ENCODE peak calls at places on chromosomes 2 and 18, in six cellular contexts. X is PC-9, J is GM23338, Z is IMR-90, P is HepG2, U is fibroblast of lung. L is an unnamed sample. For H4K20me1, the result is how much of the 10 kb centered on the place peaks cover.

GRCh38 chr18:777021-777420 is 35.0 kb downstream of the YES1 start:
- DNase-seq in J (no peak), Z (peak), P (no peak), U (peak), X (no peak), L (no peak)

GRCh38 chr2:60984717-60985116 is 32.8 kb upstream of the PEX13 start:
- DNase-seq in U (no peak), J (no peak), Z (no peak), P (no peak), X (no peak), L (no peak)

GRCh38 chr2:195369217-195369587 is 287.8 kb upstream of the SLC39A10 start:
- DNase-seq in Z (no peak), P (no peak), X (no peak), J (no peak), U (no peak), L (no peak)

GRCh38 chr2:10448208-10448645 is at the start of gene ODC1:
- DNase-seq in U (peak), J (peak), X (peak), Z (peak), P (peak), L (peak)

GRCh38 chr2:205482399-205483065 is 199.8 kb upstream of the NRP2 start:
- DNase-seq in X (no peak), J (peak), P (no peak), Z (peak), U (no peak), L (no peak)

GRCh38 chr2:15533860-15534480 is 27.2 kb downstream of the NBAS start:
- DNase-seq in Z (no peak), J (no peak), U (no peak), X (no peak), P (no peak), L (no peak)

GRCh38 chr2:215624423-215624829 is 188.6 kb upstream of the FN1 start:
- DNase-seq in X (peak), J (peak), Z (peak), P (peak), U (peak), L (peak)

GRCh38 chr2:105380432-105381118 is 18.3 kb downstream of the FHL2 start:
- DNase-seq in U (no peak), X (no peak), Z (peak), P (no peak), J (no peak), L (no peak)

GRCh38 chr2:71336802-71337201 is 5.2 kb downstream of the ZNF638 start:
- DNase-seq in J (no peak), P (no peak), X (no peak), U (peak), Z (peak), L (peak)

GRCh38 chr2:63054812-63055509 is 4.3 kb downstream of the OTX1 start:
- DNase-seq in X (no peak), J (peak), P (no peak), U (no peak), Z (no peak), L (no peak)

GRCh38 chr2:63053889-63054725 is 3.5 kb downstream of the OTX1 start:
- DNase-seq in J (peak), X (no peak), P (no peak), Z (no peak), U (no peak), L (no peak)

GRCh38 chr2:63052411-63053234 is 2.0 kb downstream of the OTX1 start:
- DNase-seq in P (no peak), X (no peak), U (no peak), J (peak), Z (no peak), L (no peak)

GRCh38 chr2:63051795-63052333 is 1.2 kb downstream of the OTX1 start:
- DNase-seq in U (no peak), J (peak), Z (no peak), P (no peak), X (no peak), L (no peak)

DNA sequence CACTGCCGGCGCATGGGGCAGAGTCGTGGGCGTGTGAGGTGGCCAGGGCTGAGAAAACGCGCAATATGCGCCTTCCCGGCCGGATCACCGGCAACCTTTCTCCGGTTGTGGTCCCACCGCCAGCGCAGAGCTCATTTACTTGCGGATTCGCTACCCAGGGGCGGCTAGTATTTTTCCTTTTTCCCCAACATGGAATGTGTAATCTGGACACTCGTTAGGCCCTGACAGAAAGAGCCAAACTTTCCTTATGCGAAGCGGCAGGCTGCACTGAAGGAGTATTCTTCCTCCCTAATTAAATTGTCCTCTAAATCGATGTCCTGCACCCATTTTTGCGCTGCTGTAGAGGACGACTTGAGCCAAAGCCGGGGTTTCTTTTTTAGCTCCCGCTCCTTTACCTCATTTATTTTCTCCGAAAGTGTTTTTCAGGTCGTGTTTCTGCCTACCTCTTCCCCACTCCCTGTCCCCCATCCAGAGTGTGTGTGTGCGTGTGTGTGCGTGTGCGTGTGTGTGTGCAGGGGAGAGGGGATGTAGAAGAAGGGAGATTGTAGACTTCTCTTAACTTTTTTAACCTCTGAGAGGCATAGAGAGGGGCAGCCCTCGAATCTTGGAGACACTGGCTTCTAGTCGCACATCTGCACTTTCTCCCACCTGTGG is 2.7 kb downstream of the OTX1 start:
- DNase-seq in X (no peak), J (peak), P (no peak), U (no peak), Z (no peak), L (no peak)
- H4K20me1 ChIP-seq in X (under half), J (under half), P (under half), U (under half), Z (under half), L (under half)

GRCh38 chr2:68643011-68643873 is at the start of gene PROKR1:
- DNase-seq in X (no peak), P (no peak), U (peak), Z (no peak), J (peak), L (peak)
- H3K4me3 ChIP-seq in X (no peak), P (peak), U (no peak), Z (peak), J (peak), L (peak)

DNA sequence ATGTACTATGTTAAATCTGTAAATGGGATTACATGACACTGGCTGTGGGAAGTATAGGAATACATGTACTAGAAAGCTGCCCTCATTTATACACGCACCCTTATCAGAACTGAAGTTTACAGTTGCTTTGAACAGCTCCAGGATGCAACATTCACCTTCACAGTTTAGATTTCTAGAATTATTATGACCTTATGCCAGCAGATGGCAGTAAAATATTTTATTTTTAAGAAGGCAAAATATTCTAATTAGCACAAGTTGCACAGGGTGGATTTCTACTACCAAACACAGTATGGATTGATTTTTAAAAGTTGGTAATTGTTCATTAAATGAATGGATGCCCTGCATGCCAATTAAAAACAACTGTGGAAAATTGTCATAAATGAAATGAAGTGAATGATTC is 670.4 kb downstream of the KCNJ3 start:
- DNase-seq in U (peak), J (peak), X (no peak), P (peak), Z (peak), L (peak)
- TF ChIP-seq CTCF in U (no peak), J (peak), X (peak), P (peak), Z (peak), L (peak)

DNA sequence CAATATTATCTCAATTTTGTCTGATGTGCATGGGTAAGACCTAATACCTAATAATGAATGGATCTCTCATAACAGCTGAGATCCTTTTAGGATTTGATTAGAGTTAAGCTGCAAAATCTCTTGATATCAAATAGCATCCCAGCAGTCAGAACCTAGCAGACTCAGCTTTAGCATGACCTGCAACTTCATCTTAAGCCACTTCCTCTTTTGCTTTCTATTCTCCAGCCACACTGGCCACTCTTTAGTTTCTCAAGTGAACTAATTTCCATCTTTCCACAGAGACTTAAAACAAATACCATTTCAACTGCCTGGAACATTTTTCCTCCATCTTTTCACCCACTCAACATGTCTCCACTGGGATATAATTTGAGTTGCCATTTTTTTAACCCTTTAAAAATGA is 1251.6 kb upstream of the ZEB2 start:
- DNase-seq in P (no peak), X (no peak), U (no peak), Z (no peak), J (no peak), L (no peak)
- H4K20me1 ChIP-seq in P (under half), X (under half), U (under half), Z (under half), J (under half), L (under half)

DNA sequence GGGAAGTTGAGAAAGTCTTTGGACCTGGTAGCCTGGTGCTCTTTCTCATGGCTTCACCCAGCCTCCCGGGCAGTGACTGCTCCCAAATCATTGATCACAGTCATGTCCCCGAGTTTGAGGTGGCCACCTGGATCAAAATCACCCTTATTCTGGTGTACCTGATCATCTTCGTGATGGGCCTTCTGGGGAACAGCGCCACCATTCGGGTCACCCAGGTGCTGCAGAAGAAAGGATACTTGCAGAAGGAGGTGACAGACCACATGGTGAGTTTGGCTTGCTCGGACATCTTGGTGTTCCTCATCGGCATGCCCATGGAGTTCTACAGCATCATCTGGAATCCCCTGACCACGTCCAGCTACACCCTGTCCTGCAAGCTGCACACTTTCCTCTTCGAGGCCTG is 391 bp downstream of the GPR39 start:
- DNase-seq in Z (no peak), P (no peak), U (no peak), J (no peak), X (peak), L (no peak)
- H3K4me3 ChIP-seq in Z (no peak), P (no peak), U (no peak), J (peak), X (peak), L (peak)

GRCh38 chr2:101415220-101415619 is 27.9 kb upstream of the CREG2 start:
- DNase-seq in P (no peak), X (no peak), U (no peak), Z (no peak), J (no peak), L (no peak)
- TF ChIP-seq CTCF in P (no peak), X (no peak), U (no peak), Z (no peak), J (peak), L (no peak)

GRCh38 chr18:79983253-79983652 is 5.1 kb downstream of the TXNL4A start:
- DNase-seq in P (no peak), U (no peak), J (no peak), X (no peak), Z (no peak), L (no peak)

GRCh38 chr18:79982736-79983135 is 5.6 kb downstream of the TXNL4A start:
- DNase-seq in J (no peak), P (no peak), Z (peak), U (peak), X (no peak), L (no peak)

GRCh38 chr18:79983793-79984192 is 4.6 kb downstream of the TXNL4A start:
- DNase-seq in P (no peak), X (no peak), J (no peak), Z (no peak), U (peak), L (no peak)

GRCh38 chr18:79979843-79980242 is 8.5 kb downstream of the TXNL4A start:
- DNase-seq in P (no peak), J (no peak), X (no peak), U (no peak), Z (no peak), L (no peak)

GRCh38 chr18:79980585-79980984 is 7.8 kb downstream of the TXNL4A start:
- DNase-seq in U (no peak), X (no peak), P (no peak), Z (no peak), J (no peak), L (no peak)
- H4K20me1 ChIP-seq in U (under half), X (half or more), P (half or more), Z (half or more), J (half or more), L (under half)

GRCh38 chr2:43593241-43593640 is 2.6 kb downstream of the THADA start:
- DNase-seq in X (no peak), U (peak), P (no peak), J (no peak), Z (no peak), L (no peak)
- H3K4me3 ChIP-seq in X (no peak), U (no peak), P (no peak), J (no peak), Z (no peak), L (no peak)

DNA sequence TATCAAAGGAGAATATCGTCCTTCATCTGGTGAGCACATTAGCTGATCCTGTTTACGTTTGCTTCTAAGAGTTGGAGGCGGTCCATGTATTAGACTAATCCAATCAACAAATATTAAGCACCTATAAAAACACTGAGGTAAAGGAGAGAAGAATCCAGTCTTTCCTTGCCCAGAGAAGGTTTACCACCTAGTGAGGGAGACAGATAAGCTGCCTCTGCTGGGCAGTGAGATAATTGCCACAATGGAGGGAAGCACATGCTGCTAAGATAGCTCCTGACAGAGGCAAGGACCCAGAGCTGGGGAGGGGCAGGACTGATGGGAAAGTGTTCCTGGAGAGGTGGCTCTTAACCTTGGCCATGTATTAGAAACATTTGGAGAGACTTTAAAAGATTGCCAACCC is 36.7 kb upstream of the ST8SIA5 start:
- DNase-seq in X (no peak), P (no peak), J (peak), U (no peak), Z (no peak), L (no peak)
- TF ChIP-seq CTCF in X (no peak), P (no peak), J (peak), U (no peak), Z (no peak), L (peak)